ENCODE peak calls at places on chromosomes 3 and 15, in four cellular contexts. One of them, this sample, is unnamed.

GRCh38 chr15:66670698-66671580 is 31.1 kb upstream of the SMAD6 start:
- DNase-seq in NCI-H2171 treated with DMSO at 0.1 percent for 48 hours: peak; percentile 71
- DNase-seq in activated naive CD4-positive, alpha-beta T cell: no peak
- DNase-seq in H9: peak; percentile 94
- DNase-seq in this sample: no peak

GRCh38 chr15:49301562-49301961 is 121.5 kb upstream of the FGF7 start:
- DNase-seq in NCI-H2171 treated with DMSO at 0.1 percent for 48 hours: no peak
- DNase-seq in activated naive CD4-positive, alpha-beta T cell: no peak
- DNase-seq in H9: no peak
- DNase-seq in this sample: no peak

GRCh38 chr3:117708601-117709000 is 999.0 kb downstream of the TUSC7 start:
- DNase-seq in NCI-H2171 treated with DMSO at 0.1 percent for 48 hours: no peak
- DNase-seq in activated naive CD4-positive, alpha-beta T cell: no peak
- DNase-seq in H9: no peak
- DNase-seq in this sample: no peak

GRCh38 chr3:121443456-121443855 is 102.3 kb downstream of the POLQ start:
- DNase-seq in NCI-H2171 treated with DMSO at 0.1 percent for 48 hours: no peak
- DNase-seq in activated naive CD4-positive, alpha-beta T cell: no peak
- DNase-seq in H9: no peak
- DNase-seq in this sample: no peak

GRCh38 chr15:57027596-57027995 is 109.2 kb downstream of the TCF12 start:
- DNase-seq in NCI-H2171 treated with DMSO at 0.1 percent for 48 hours: no peak
- DNase-seq in activated naive CD4-positive, alpha-beta T cell: no peak
- DNase-seq in H9: no peak
- DNase-seq in this sample: no peak

GRCh38 chr3:160115387-160115786 is 109.8 kb upstream of the C3orf80 start:
- DNase-seq in NCI-H2171 treated with DMSO at 0.1 percent for 48 hours: no peak
- DNase-seq in activated naive CD4-positive, alpha-beta T cell: no peak
- DNase-seq in H9: no peak
- DNase-seq in this sample: no peak

GRCh38 chr15:75178171-75178937 is 23.3 kb upstream of the C15orf39 start:
- DNase-seq in NCI-H2171 treated with DMSO at 0.1 percent for 48 hours: no peak
- DNase-seq in activated naive CD4-positive, alpha-beta T cell: no peak
- DNase-seq in H9: peak; percentile 59
- DNase-seq in this sample: no peak

GRCh38 chr15:36024066-36024465 is 478.1 kb upstream of the DPH6 start:
- DNase-seq in NCI-H2171 treated with DMSO at 0.1 percent for 48 hours: no peak
- DNase-seq in activated naive CD4-positive, alpha-beta T cell: no peak
- DNase-seq in H9: no peak
- DNase-seq in this sample: no peak

GRCh38 chr3:63328386-63328785 is 50.3 kb downstream of the SYNPR start:
- DNase-seq in NCI-H2171 treated with DMSO at 0.1 percent for 48 hours: no peak
- DNase-seq in activated naive CD4-positive, alpha-beta T cell: no peak
- DNase-seq in H9: no peak
- DNase-seq in this sample: no peak

GRCh38 chr3:61561374-61562041 is at the start of gene PTPRG:
- DNase-seq in NCI-H2171 treated with DMSO at 0.1 percent for 48 hours: peak; percentile 76
- DNase-seq in activated naive CD4-positive, alpha-beta T cell: no peak
- DNase-seq in H9: peak; percentile 85
- DNase-seq in this sample: no peak

GRCh38 chr3:188706599-188706998 is 465.2 kb upstream of the TPRG1 start:
- DNase-seq in NCI-H2171 treated with DMSO at 0.1 percent for 48 hours: no peak
- DNase-seq in activated naive CD4-positive, alpha-beta T cell: no peak
- DNase-seq in H9: no peak
- DNase-seq in this sample: no peak

GRCh38 chr15:89760303-89761008 is 9.4 kb upstream of the MESP1 start:
- DNase-seq in NCI-H2171 treated with DMSO at 0.1 percent for 48 hours: peak; percentile 19
- DNase-seq in activated naive CD4-positive, alpha-beta T cell: peak; percentile 29
- DNase-seq in H9: peak; percentile 88
- DNase-seq in this sample: no peak

GRCh38 chr3:190369701-190370295 is 18.2 kb upstream of the CLDN16 start:
- DNase-seq in NCI-H2171 treated with DMSO at 0.1 percent for 48 hours: no peak
- DNase-seq in activated naive CD4-positive, alpha-beta T cell: no peak
- DNase-seq in H9: no peak
- DNase-seq in this sample: no peak

GRCh38 chr3:172980849-172981248 is 160.2 kb downstream of the SPATA16 start:
- DNase-seq in NCI-H2171 treated with DMSO at 0.1 percent for 48 hours: no peak
- DNase-seq in activated naive CD4-positive, alpha-beta T cell: no peak
- DNase-seq in H9: no peak
- DNase-seq in this sample: no peak